ENCODE peak calls at places on chromosomes 6 and 20, in seven cellular contexts. Y, E, W, X, V, I and K are unnamed samples.

GRCh38 chr6:57283096-57283495 is 34.3 kb upstream of the PRIM2 start:
- DNase-seq in Y (no peak), E (no peak), W (no peak), X (no peak), V (no peak), I (no peak), K (no peak)

GRCh38 chr6:136607932-136608772 is 57.9 kb upstream of the MAP7 start:
- DNase-seq in Y (peak; percentile 94), E (peak; percentile 67), W (peak; percentile 49), X (no peak), V (peak; percentile 59), I (peak; percentile 64), K (peak; percentile 68)

GRCh38 chr6:29014729-29015608 is 9.9 kb upstream of the ZNF311 start:
- DNase-seq in Y (no peak), E (no peak), W (no peak), X (no peak), V (no peak), I (no peak), K (no peak)

GRCh38 chr6:3481640-3482039 is 24.8 kb upstream of the SLC22A23 start:
- DNase-seq in Y (no peak), E (no peak), W (no peak), X (no peak), V (no peak), I (no peak), K (no peak)

GRCh38 chr6:10713962-10714361 is 8.9 kb upstream of the TMEM14C start:
- DNase-seq in Y (no peak), E (no peak), W (no peak), X (no peak), V (no peak), I (no peak), K (no peak)

GRCh38 chr20:32227316-32227715 is 19.6 kb downstream of the POFUT1 start:
- DNase-seq in Y (peak; percentile 48), E (peak; percentile 72), W (no peak), X (no peak), V (no peak), I (no peak), K (no peak)

GRCh38 chr20:41135187-41135887 is 2.0 kb upstream of the PLCG1 start:
- DNase-seq in Y (peak; percentile 61), E (peak; percentile 72), W (no peak), X (no peak), V (peak; percentile 70), I (peak; percentile 31), K (no peak)

GRCh38 chr20:32737371-32738223 is 5.7 kb downstream of the COMMD7 start:
- DNase-seq in Y (no peak), E (no peak), W (no peak), X (no peak), V (no peak), I (no peak), K (no peak)

GRCh38 chr6:13378669-13379590 is 50.6 kb upstream of the TBC1D7 start:
- DNase-seq in Y (peak; percentile 91), E (peak; percentile 36), W (no peak), X (peak; percentile 63), V (no peak), I (no peak), K (no peak)

GRCh38 chr6:17156966-17157365 is 55.1 kb downstream of the STMND1 start:
- DNase-seq in Y (no peak), E (no peak), W (no peak), X (no peak), V (no peak), I (no peak), K (no peak)

GRCh38 chr20:45489083-45489531 is 19.6 kb downstream of the WFDC2 start:
- DNase-seq in Y (no peak), E (no peak), W (no peak), X (no peak), V (no peak), I (no peak), K (no peak)

GRCh38 chr6:3380344-3381232 is 76.3 kb downstream of the SLC22A23 start:
- DNase-seq in Y (no peak), E (peak; percentile 54), W (no peak), X (no peak), V (peak; percentile 96), I (no peak), K (no peak)

GRCh38 chr20:32018269-32019155 is 8.3 kb downstream of the CCM2L start:
- DNase-seq in Y (peak; percentile 85), E (peak; percentile 90), W (peak; percentile 43), X (peak; percentile 86), V (peak; percentile 76), I (peak; percentile 26), K (no peak)

GRCh38 chr6:15296735-15297134 is 50.9 kb downstream of the JARID2 start:
- DNase-seq in Y (no peak), E (no peak), W (no peak), X (no peak), V (no peak), I (no peak), K (no peak)

GRCh38 chr6:76697585-76697984 is 625.1 kb upstream of the IMPG1 start:
- DNase-seq in Y (no peak), E (no peak), W (no peak), X (no peak), V (no peak), I (no peak), K (no peak)

GRCh38 chr6:161618816-161619454 is 345.1 kb upstream of the AGPAT4 start:
- DNase-seq in Y (no peak), E (peak; percentile 59), W (no peak), X (no peak), V (peak; percentile 49), I (no peak), K (peak; percentile 58)

GRCh38 chr20:62382306-62383198 is 4.4 kb upstream of the RPS21 start:
- DNase-seq in Y (peak; percentile 77), E (peak; percentile 94), W (peak; percentile 77), X (no peak), V (peak; percentile 87), I (peak; percentile 51), K (peak; percentile 76)

GRCh38 chr6:41302638-41303037 is 16.2 kb upstream of the TREM1 start:
- DNase-seq in Y (no peak), E (no peak), W (no peak), X (no peak), V (no peak), I (no peak), K (no peak)
- H3K27ac ChIP-seq in Y (no peak overlapping the region), E (no peak overlapping the region), W (no peak overlapping the region), X (no peak overlapping the region), V (no peak overlapping the region), I (no peak overlapping the region), K (no peak overlapping the region)

DNA sequence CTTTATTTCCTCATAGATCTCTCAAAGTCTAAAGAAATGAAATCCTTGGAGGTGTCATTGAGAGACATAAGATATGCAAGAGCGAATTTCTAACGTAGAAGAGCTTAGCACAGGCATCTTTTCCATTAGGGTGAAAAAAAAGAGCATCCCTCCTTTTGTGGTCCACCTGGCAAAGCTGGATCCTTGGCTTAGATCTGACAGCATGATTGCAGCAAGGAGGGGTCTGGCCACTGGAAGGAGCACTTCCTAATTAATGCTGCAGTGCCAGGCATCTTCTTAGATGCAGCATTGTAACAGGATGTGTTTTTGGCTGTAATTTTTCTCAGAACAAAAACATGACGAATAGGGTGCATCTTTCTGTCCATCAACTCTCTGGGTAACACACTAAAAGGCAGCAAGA is 60.1 kb upstream of the TFAP2D start:
- DNase-seq in Y (no peak), E (no peak), W (no peak), X (no peak), V (no peak), I (no peak), K (no peak)
- TF ChIP-seq CTCF in Y (no peak), E (no peak), W (no peak), X (no peak), V (no peak), I (no peak), K (no peak)

GRCh38 chr6:159461998-159462397 is 231.0 kb downstream of the SOD2 start:
- DNase-seq in Y (no peak), E (no peak), W (no peak), X (no peak), V (no peak), I (no peak), K (no peak)
- H3K4me3 ChIP-seq in Y (no peak overlapping the region), E (no peak overlapping the region), W (no peak overlapping the region), X (no peak overlapping the region), V (no peak overlapping the region), I (no peak overlapping the region), K (no peak overlapping the region)

GRCh38 chr6:30646450-30647038 is 389 bp upstream of the C6orf136 start:
- DNase-seq in Y (peak; percentile 92), E (peak; percentile 35), W (peak; percentile 92), X (no peak), V (no peak), I (no peak), K (peak; percentile 94)
- H3K27ac ChIP-seq in Y (peak overlapping the region; percentile 98), E (peak overlapping the region; percentile 52), W (peak overlapping the region; percentile 92), X (peak overlapping the region; percentile 94), V (no peak overlapping the region), I (no peak overlapping the region), K (peak overlapping the region; percentile 96)